ENCODE peak calls at places on chromosomes 16 and 17, in ten cellular contexts. One of them, this sample, is unnamed.

GRCh38 chr16:35748621-35749252 is 2289.3 kb downstream of the TP53TG3F start:
- DNase-seq in A172: no peak
- DNase-seq in NCI-H345: no peak
- DNase-seq in left ventricle myocardium inferior: no peak
- DNase-seq in AG09319: no peak
- DNase-seq in anterior cingulate cortex: no peak
- DNase-seq in OCI-M1: no peak
- DNase-seq in T-cell: no peak
- DNase-seq in effector CD4-positive, alpha-beta T cell: no peak
- DNase-seq in NCI-H1436: no peak
- DNase-seq in this sample: no peak

GRCh38 chr16:11408261-11408660 is 63.0 kb downstream of the RMI2 start:
- DNase-seq in A172: no peak
- DNase-seq in NCI-H345: no peak
- DNase-seq in left ventricle myocardium inferior: no peak
- DNase-seq in AG09319: no peak
- DNase-seq in anterior cingulate cortex: no peak
- DNase-seq in OCI-M1: peak; percentile 15
- DNase-seq in T-cell: no peak
- DNase-seq in effector CD4-positive, alpha-beta T cell: no peak
- DNase-seq in NCI-H1436: no peak
- DNase-seq in this sample: no peak

GRCh38 chr16:49969356-49970030 is 55.5 kb upstream of the CNEP1R1 start:
- DNase-seq in A172: no peak
- DNase-seq in NCI-H345: no peak
- DNase-seq in left ventricle myocardium inferior: peak; percentile 18
- DNase-seq in AG09319: no peak
- DNase-seq in anterior cingulate cortex: no peak
- DNase-seq in OCI-M1: no peak
- DNase-seq in T-cell: no peak
- DNase-seq in effector CD4-positive, alpha-beta T cell: no peak
- DNase-seq in NCI-H1436: no peak
- DNase-seq in this sample: no peak

GRCh38 chr16:1708083-1708767 is 2.2 kb downstream of the MAPK8IP3 start:
- DNase-seq in A172: no peak
- DNase-seq in NCI-H345: no peak
- DNase-seq in left ventricle myocardium inferior: no peak
- DNase-seq in AG09319: no peak
- DNase-seq in anterior cingulate cortex: no peak
- DNase-seq in OCI-M1: no peak
- DNase-seq in T-cell: peak; percentile 29
- DNase-seq in effector CD4-positive, alpha-beta T cell: no peak
- DNase-seq in NCI-H1436: no peak
- DNase-seq in this sample: no peak

GRCh38 chr17:69250641-69251040 is 22.0 kb upstream of the ABCA10 start:
- DNase-seq in A172: no peak
- DNase-seq in NCI-H345: no peak
- DNase-seq in left ventricle myocardium inferior: no peak
- DNase-seq in AG09319: no peak
- DNase-seq in anterior cingulate cortex: no peak
- DNase-seq in OCI-M1: no peak
- DNase-seq in T-cell: no peak
- DNase-seq in effector CD4-positive, alpha-beta T cell: no peak
- DNase-seq in NCI-H1436: no peak
- DNase-seq in this sample: no peak

GRCh38 chr17:40949406-40949805 is 12.0 kb upstream of the KRT23 start:
- DNase-seq in A172: no peak
- DNase-seq in NCI-H345: peak; percentile 10
- DNase-seq in left ventricle myocardium inferior: no peak
- DNase-seq in AG09319: no peak
- DNase-seq in anterior cingulate cortex: no peak
- DNase-seq in OCI-M1: no peak
- DNase-seq in T-cell: no peak
- DNase-seq in effector CD4-positive, alpha-beta T cell: no peak
- DNase-seq in NCI-H1436: peak; percentile 10
- DNase-seq in this sample: no peak

GRCh38 chr16:4111748-4112696 is 4.2 kb downstream of the ADCY9 start:
- DNase-seq in A172: peak; percentile 13
- DNase-seq in NCI-H345: no peak
- DNase-seq in left ventricle myocardium inferior: no peak
- DNase-seq in AG09319: no peak
- DNase-seq in anterior cingulate cortex: no peak
- DNase-seq in OCI-M1: no peak
- DNase-seq in T-cell: no peak
- DNase-seq in effector CD4-positive, alpha-beta T cell: no peak
- DNase-seq in NCI-H1436: no peak
- DNase-seq in this sample: no peak

GRCh38 chr16:72897707-72898106 is 150.2 kb downstream of the ZFHX3 start:
- DNase-seq in A172: no peak
- DNase-seq in NCI-H345: no peak
- DNase-seq in left ventricle myocardium inferior: no peak
- DNase-seq in AG09319: no peak
- DNase-seq in anterior cingulate cortex: no peak
- DNase-seq in OCI-M1: no peak
- DNase-seq in T-cell: no peak
- DNase-seq in effector CD4-positive, alpha-beta T cell: no peak
- DNase-seq in NCI-H1436: no peak
- DNase-seq in this sample: no peak

GRCh38 chr16:14186007-14186953 is 115.2 kb downstream of the MRTFB start:
- DNase-seq in A172: peak; percentile 72
- DNase-seq in NCI-H345: peak; percentile 38
- DNase-seq in left ventricle myocardium inferior: peak; percentile 31
- DNase-seq in AG09319: peak; percentile 32
- DNase-seq in anterior cingulate cortex: peak; percentile 28
- DNase-seq in OCI-M1: peak; percentile 69
- DNase-seq in T-cell: no peak
- DNase-seq in effector CD4-positive, alpha-beta T cell: no peak
- DNase-seq in NCI-H1436: no peak
- DNase-seq in this sample: no peak

GRCh38 chr16:54901606-54902005 is 29.1 kb upstream of the IRX5 start:
- DNase-seq in A172: no peak
- DNase-seq in NCI-H345: no peak
- DNase-seq in left ventricle myocardium inferior: no peak
- DNase-seq in AG09319: no peak
- DNase-seq in anterior cingulate cortex: no peak
- DNase-seq in OCI-M1: no peak
- DNase-seq in T-cell: no peak
- DNase-seq in effector CD4-positive, alpha-beta T cell: no peak
- DNase-seq in NCI-H1436: no peak
- DNase-seq in this sample: no peak

GRCh38 chr16:35631261-35631945 is 2172.0 kb downstream of the TP53TG3F start:
- DNase-seq in A172: no peak
- DNase-seq in NCI-H345: no peak
- DNase-seq in left ventricle myocardium inferior: no peak
- DNase-seq in AG09319: no peak
- DNase-seq in anterior cingulate cortex: no peak
- DNase-seq in OCI-M1: peak; percentile 49
- DNase-seq in T-cell: no peak
- DNase-seq in effector CD4-positive, alpha-beta T cell: no peak
- DNase-seq in NCI-H1436: no peak
- DNase-seq in this sample: no peak

GRCh38 chr17:73203788-73204479 is 11.1 kb downstream of the COG1 start:
- DNase-seq in A172: no peak
- DNase-seq in NCI-H345: no peak
- DNase-seq in left ventricle myocardium inferior: no peak
- DNase-seq in AG09319: no peak
- DNase-seq in anterior cingulate cortex: no peak
- DNase-seq in OCI-M1: no peak
- DNase-seq in T-cell: peak; percentile 21
- DNase-seq in effector CD4-positive, alpha-beta T cell: peak; percentile 12
- DNase-seq in NCI-H1436: no peak
- DNase-seq in this sample: no peak

GRCh38 chr17:47423406-47424295 is 99.9 kb downstream of the EFCAB13 start:
- DNase-seq in A172: no peak
- DNase-seq in NCI-H345: peak; percentile 56
- DNase-seq in left ventricle myocardium inferior: peak; percentile 12
- DNase-seq in AG09319: no peak
- DNase-seq in anterior cingulate cortex: peak; percentile 1
- DNase-seq in OCI-M1: no peak
- DNase-seq in T-cell: no peak
- DNase-seq in effector CD4-positive, alpha-beta T cell: no peak
- DNase-seq in NCI-H1436: no peak
- DNase-seq in this sample: no peak

GRCh38 chr16:17358350-17358749 is 112.4 kb downstream of the XYLT1 start:
- DNase-seq in A172: no peak
- DNase-seq in NCI-H345: no peak
- DNase-seq in left ventricle myocardium inferior: no peak
- DNase-seq in AG09319: no peak
- DNase-seq in anterior cingulate cortex: no peak
- DNase-seq in OCI-M1: no peak
- DNase-seq in T-cell: no peak
- DNase-seq in effector CD4-positive, alpha-beta T cell: no peak
- DNase-seq in NCI-H1436: no peak
- DNase-seq in this sample: no peak

GRCh38 chr16:76197925-76198324 is 79.3 kb upstream of the CNTNAP4 start:
- DNase-seq in A172: no peak
- DNase-seq in NCI-H345: no peak
- DNase-seq in left ventricle myocardium inferior: no peak
- DNase-seq in AG09319: no peak
- DNase-seq in anterior cingulate cortex: no peak
- DNase-seq in OCI-M1: no peak
- DNase-seq in T-cell: no peak
- DNase-seq in effector CD4-positive, alpha-beta T cell: no peak
- DNase-seq in NCI-H1436: no peak
- DNase-seq in this sample: no peak

GRCh38 chr17:83161298-83162034 is 82.1 kb downstream of the METRNL start:
- DNase-seq in A172: no peak
- DNase-seq in NCI-H345: no peak
- DNase-seq in left ventricle myocardium inferior: no peak
- DNase-seq in AG09319: peak; percentile 84
- DNase-seq in anterior cingulate cortex: no peak
- DNase-seq in OCI-M1: no peak
- DNase-seq in T-cell: no peak
- DNase-seq in effector CD4-positive, alpha-beta T cell: no peak
- DNase-seq in NCI-H1436: no peak
- DNase-seq in this sample: no peak

GRCh38 chr16:11258553-11259287 is 2.7 kb upstream of the SOCS1 start:
- DNase-seq in A172: no peak
- DNase-seq in NCI-H345: no peak
- DNase-seq in left ventricle myocardium inferior: peak; percentile 74
- DNase-seq in AG09319: no peak
- DNase-seq in anterior cingulate cortex: peak; percentile 90
- DNase-seq in OCI-M1: peak; percentile 37
- DNase-seq in T-cell: peak; percentile 11
- DNase-seq in effector CD4-positive, alpha-beta T cell: no peak
- DNase-seq in NCI-H1436: no peak
- DNase-seq in this sample: no peak

GRCh38 chr17:74864866-74865395 is 5.2 kb upstream of the GRIN2C start:
- DNase-seq in A172: peak; percentile 67
- DNase-seq in NCI-H345: peak; percentile 64
- DNase-seq in left ventricle myocardium inferior: peak; percentile 75
- DNase-seq in AG09319: peak; percentile 19
- DNase-seq in anterior cingulate cortex: peak; percentile 68
- DNase-seq in OCI-M1: peak; percentile 85
- DNase-seq in T-cell: peak; percentile 58
- DNase-seq in effector CD4-positive, alpha-beta T cell: peak; percentile 58
- DNase-seq in NCI-H1436: peak; percentile 30
- DNase-seq in this sample: no peak

GRCh38 chr17:71168083-71168741 is 952.6 kb upstream of the SOX9 start:
- DNase-seq in A172: no peak
- DNase-seq in NCI-H345: peak; percentile 31
- DNase-seq in left ventricle myocardium inferior: no peak
- DNase-seq in AG09319: no peak
- DNase-seq in anterior cingulate cortex: no peak
- DNase-seq in OCI-M1: no peak
- DNase-seq in T-cell: no peak
- DNase-seq in effector CD4-positive, alpha-beta T cell: no peak
- DNase-seq in NCI-H1436: peak; percentile 68
- DNase-seq in this sample: no peak

GRCh38 chr17:48841395-48841831 is 10.6 kb downstream of the CALCOCO2 start:
- DNase-seq in A172: peak; percentile 22
- DNase-seq in NCI-H345: no peak
- DNase-seq in left ventricle myocardium inferior: no peak
- DNase-seq in AG09319: no peak
- DNase-seq in anterior cingulate cortex: no peak
- DNase-seq in OCI-M1: peak; percentile 94
- DNase-seq in T-cell: no peak
- DNase-seq in effector CD4-positive, alpha-beta T cell: no peak
- DNase-seq in NCI-H1436: no peak
- DNase-seq in this sample: no peak

This sample was measured in cortex of kidney.